ENCODE peak calls at places on chromosomes 13 and 19, in eight cellular contexts. Q, U, T, N, L, H, C and B are unnamed samples. For H3K4me1, the result is how much of the 10 kb centered on the place peaks cover.

GRCh38 chr19:33438987-33439781 is 65.7 kb downstream of the CEBPG start:
- DNase-seq in Q (no peak), U (no peak), T (no peak), N (no peak), L (no peak), H (no peak), C (no peak), B (no peak)

GRCh38 chr13:113602291-113602970 is 17.9 kb downstream of the TFDP1 start:
- DNase-seq in Q (no peak), U (no peak), T (no peak), N (no peak), L (no peak), H (no peak), C (no peak), B (no peak)

GRCh38 chr13:96475103-96475502 is 385.2 kb downstream of the HS6ST3 start:
- DNase-seq in Q (no peak), U (no peak), T (no peak), N (no peak), L (no peak), H (no peak), C (no peak), B (no peak)

GRCh38 chr19:7083076-7083956 is 13.8 kb downstream of the ZNF557 start:
- DNase-seq in Q (peak), U (no peak), T (no peak), N (no peak), L (no peak), H (peak), C (no peak), B (no peak)

GRCh38 chr13:102721800-102722231 is 27.0 kb upstream of the METTL21C start:
- DNase-seq in Q (no peak), U (no peak), T (no peak), N (no peak), L (no peak), H (no peak), C (no peak), B (no peak)

GRCh38 chr19:33231511-33231910 is 5.9 kb upstream of the SLC7A10 start:
- DNase-seq in Q (peak), U (no peak), T (no peak), N (no peak), L (no peak), H (no peak), C (no peak), B (no peak)

GRCh38 chr19:7507884-7508283 is 8.0 kb upstream of the ZNF358 start:
- DNase-seq in Q (peak), U (peak), T (no peak), N (peak), L (peak), H (peak), C (peak), B (no peak)

GRCh38 chr13:73000027-73000674 is 58.7 kb upstream of the KLF5 start:
- DNase-seq in Q (peak), U (no peak), T (no peak), N (no peak), L (no peak), H (peak), C (no peak), B (no peak)

GRCh38 chr13:30569901-30570576 is 47.7 kb upstream of the USPL1 start:
- DNase-seq in Q (peak), U (peak), T (no peak), N (peak), L (no peak), H (no peak), C (peak), B (no peak)

GRCh38 chr19:10104665-10105221 is 1.4 kb upstream of the PPAN start:
- DNase-seq in Q (no peak), U (no peak), T (peak), N (peak), L (no peak), H (peak), C (no peak), B (peak)

GRCh38 chr13:86870388-86870966 is 800.7 kb upstream of the SLITRK5 start:
- DNase-seq in Q (peak), U (no peak), T (no peak), N (no peak), L (no peak), H (peak), C (no peak), B (no peak)

GRCh38 chr13:78598382-78598781 is 5.0 kb downstream of the POU4F1 start:
- DNase-seq in Q (no peak), U (no peak), T (no peak), N (no peak), L (no peak), H (no peak), C (no peak), B (no peak)

GRCh38 chr19:58097783-58098681 is at the start of gene ZSCAN18:
- DNase-seq in Q (peak), U (peak), T (peak), N (peak), L (peak), H (no peak), C (peak), B (peak)

GRCh38 chr19:51107406-51108065 is 673 bp downstream of the CTU1 start:
- DNase-seq in Q (peak), U (no peak), T (peak), N (no peak), L (no peak), H (peak), C (peak), B (no peak)

GRCh38 chr19:1221904-1222255 is 15.9 kb downstream of the CBARP start:
- DNase-seq in Q (no peak), U (no peak), T (no peak), N (no peak), L (no peak), H (no peak), C (no peak), B (no peak)
- H3K4me1 ChIP-seq in Q (under half), U (under half), T (under half), N (under half), L (under half), H (under half), C (under half), B (under half)

DNA sequence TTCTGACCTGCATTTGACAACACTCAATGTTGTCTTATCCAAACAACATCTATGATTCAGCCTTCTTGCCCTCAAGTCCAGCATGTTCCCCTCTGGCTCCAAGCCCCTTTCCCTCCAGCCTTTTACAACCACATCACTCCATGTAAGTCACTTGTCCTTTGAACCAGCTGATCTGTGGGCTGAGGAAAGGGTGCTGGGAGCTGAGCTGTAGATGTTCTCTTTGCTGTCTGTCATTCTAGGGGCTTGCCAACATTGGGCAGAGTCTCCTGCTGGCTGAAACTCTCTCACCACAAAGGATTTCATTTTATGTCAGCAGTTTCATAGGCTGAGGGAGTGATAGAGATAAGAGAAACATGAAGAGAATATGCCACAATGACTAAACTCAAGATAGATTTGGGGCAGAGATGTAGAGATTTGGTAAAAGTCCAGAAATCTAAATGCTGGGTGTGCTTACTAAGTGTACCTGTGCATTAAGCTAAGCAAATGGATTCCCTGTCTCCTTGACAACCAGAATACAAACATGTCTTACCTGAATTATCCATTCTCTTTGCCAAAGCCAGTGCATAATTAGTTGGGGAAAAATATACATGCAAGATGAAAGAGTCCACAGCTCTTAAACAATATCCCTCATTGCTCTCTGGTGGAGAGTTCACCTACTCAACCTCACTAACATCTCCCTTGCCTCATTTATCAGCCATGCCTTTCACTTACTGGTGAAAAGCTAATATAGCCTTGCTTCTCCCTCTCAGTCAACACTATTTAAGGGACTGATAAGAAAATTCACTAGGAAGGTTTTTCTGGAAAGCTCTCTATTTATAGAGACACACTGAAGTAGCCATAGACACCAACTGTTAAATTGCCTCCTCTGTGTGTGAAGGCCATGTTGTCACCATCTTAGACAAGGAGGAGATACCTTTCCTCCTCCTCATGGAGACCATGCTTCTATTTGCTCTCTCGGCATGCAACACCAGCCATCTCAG is 175.5 kb upstream of the SERP2 start:
- DNase-seq in Q (peak), U (no peak), T (no peak), N (no peak), L (no peak), H (no peak), C (no peak), B (no peak)
- H3K27ac ChIP-seq in Q (no peak), U (no peak), T (no peak), N (no peak), L (no peak), H (no peak), C (peak), B (no peak)

DNA sequence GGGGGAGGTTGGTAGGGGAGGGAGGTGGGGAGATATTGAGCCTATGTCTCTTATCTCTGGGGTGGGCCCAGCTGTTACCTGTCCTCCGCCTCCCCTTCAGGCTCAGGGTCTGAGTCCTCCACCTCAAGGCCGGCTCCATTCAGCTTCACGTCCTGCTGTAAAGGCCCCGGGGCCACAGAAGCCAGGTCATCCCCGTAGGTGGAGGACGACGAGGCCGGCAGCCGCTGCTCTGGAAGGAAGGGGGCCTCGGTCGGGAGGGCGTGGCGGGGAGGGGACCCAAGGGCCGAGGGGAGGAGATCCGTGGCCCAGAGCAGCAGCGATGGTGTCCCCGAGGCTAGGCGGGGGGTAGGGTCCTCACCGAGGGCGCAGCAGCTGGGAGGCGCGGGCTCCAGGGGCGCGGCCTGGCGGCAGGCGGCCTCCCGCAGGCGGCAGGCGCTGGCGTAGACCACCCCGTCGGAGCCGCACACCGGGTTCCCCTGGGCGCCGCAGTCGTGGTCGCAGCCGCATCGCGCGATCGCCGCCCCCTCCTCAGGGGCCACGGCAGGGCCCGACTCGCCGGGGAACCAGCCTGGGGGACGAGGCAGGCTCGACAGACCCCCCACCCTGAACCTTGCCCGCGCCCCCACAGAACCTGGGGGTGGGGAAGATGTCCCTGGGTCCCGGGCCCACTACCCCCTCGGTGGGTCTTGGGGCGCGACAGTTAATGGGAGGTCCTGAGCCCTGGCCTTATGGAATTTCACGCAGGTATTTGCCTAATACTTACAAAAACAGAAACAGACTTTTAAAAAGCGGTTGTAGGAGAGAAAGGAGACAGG is 7.5 kb downstream of the F2RL3 start:
- DNase-seq in Q (no peak), U (peak), T (no peak), N (peak), L (no peak), H (no peak), C (no peak), B (no peak)
- H3K4me3 ChIP-seq in Q (peak), U (peak), T (no peak), N (peak), L (peak), H (peak), C (no peak), B (peak)

DNA sequence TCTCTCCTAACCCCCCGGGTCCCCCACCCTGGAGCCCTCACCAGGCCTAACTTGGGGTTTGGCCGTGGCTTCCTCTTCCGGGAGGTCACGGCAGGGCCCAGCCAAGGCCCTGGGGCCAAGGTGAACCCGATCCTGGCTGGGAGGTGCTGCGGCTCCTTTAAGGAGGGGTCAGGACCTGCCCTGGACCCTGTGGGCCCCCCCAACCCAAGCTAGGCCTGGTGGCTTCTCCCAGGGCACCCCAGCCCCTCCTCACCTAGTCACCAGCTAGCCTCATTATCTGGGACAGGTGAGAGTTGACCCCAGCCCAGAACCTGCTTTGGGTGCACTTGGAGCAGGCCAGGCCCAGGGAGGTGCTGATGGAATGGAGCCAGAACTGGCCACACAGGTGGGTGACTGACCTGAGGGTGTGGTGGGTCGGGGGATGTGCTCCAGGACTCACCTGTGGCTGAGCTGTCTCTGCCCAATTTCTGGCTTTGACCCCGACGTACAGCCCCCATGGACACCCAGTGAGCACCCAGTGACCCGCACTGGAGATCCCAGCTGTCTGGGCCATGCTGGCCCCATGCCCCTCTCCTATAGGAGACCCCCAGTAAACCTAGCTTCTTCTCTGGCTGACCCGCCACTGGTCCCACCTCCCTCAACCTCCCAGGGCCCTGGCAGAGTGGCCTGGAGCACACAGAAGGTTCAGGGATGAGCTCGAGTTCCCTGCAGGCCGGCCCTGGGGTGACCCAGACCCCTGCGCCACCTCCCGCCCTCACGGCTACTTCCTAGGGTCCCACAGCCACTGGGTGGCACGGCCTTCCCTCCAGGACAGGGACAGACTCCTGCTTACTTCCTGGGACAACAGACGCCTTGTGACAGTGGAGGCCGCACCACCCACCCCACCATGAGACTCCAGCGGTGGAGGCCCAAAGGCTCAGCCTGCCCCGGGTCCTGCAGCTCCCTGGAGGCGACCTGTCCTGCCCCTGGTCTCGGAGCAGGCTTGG is 6.7 kb upstream of the MKNK2 start:
- DNase-seq in Q (no peak), U (no peak), T (no peak), N (no peak), L (no peak), H (no peak), C (no peak), B (no peak)
- H3K4me1 ChIP-seq in Q (under half), U (under half), T (half or more), N (under half), L (half or more), H (half or more), C (half or more), B (half or more)

GRCh38 chr19:30068528-30069395 is 126.7 kb downstream of the URI1 start:
- DNase-seq in Q (no peak), U (no peak), T (no peak), N (no peak), L (no peak), H (no peak), C (no peak), B (no peak)

GRCh38 chr19:30070198-30070969 is 128.3 kb downstream of the URI1 start:
- DNase-seq in Q (no peak), U (no peak), T (no peak), N (no peak), L (no peak), H (no peak), C (no peak), B (no peak)

GRCh38 chr19:30070970-30071632 is 129.1 kb downstream of the URI1 start:
- DNase-seq in Q (no peak), U (no peak), T (no peak), N (no peak), L (no peak), H (no peak), C (no peak), B (no peak)

GRCh38 chr19:30071871-30072270 is 129.8 kb downstream of the URI1 start:
- DNase-seq in Q (no peak), U (no peak), T (no peak), N (no peak), L (no peak), H (no peak), C (no peak), B (no peak)

DNA sequence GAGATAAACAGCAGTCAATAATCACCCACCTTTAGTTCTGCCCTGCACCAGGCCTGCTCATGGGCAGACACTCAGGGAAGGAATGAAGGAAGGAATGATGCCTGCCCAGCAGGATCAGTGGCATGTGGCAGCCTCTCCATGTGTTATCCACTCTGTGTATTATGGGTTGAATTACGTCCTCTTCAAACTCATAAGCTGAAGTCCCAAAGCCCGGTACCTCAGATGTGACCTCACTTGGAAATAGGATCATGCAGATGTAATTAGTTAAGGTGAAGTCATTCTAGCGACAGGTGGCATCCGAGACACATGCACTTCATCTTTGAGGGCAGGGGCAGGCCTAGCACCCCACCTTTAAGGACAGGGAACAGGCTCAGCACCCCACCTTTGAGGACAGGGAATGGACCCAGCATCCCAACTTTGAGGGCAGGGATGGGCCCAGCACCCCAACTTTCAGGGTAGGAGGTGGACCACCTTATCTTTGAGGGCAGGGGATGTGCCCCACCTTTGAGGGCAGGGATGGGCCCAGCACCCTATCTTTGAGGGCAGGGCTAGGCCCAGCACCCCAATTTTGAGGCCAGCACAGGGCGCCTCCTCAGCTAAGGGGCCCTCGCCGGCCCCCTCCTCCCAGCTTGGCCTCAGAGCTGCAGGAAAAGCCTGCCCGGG is 127.6 kb downstream of the URI1 start:
- DNase-seq in Q (no peak), U (no peak), T (no peak), N (no peak), L (no peak), H (no peak), C (no peak), B (no peak)
- H3K27ac ChIP-seq in Q (no peak), U (no peak), T (no peak), N (no peak), L (no peak), H (no peak), C (no peak), B (no peak)

DNA sequence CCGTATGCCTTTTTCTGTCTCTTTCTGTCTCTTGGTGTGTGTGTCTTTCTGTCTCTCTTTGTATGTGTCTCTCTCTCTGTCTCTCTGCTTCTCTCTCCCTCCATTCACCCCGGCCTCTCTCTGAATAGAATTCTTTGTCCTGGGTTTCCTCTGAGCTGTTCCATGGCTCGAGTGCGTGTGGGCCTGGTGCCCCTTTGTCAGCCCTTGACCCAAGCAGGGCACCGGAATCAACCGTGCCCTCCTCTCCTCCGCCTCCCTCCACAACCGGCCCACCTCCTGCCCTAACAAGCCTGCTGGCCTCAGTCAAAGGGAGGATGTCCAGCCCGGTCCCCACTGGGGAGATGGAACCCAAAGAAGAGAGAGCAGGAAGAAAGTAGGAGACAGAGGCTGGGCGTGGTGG is 3.2 kb downstream of the AXL start:
- DNase-seq in Q (no peak), U (no peak), T (no peak), N (no peak), L (no peak), H (no peak), C (no peak), B (no peak)
- H3K4me3 ChIP-seq in Q (no peak), U (no peak), T (no peak), N (no peak), L (no peak), H (no peak), C (no peak), B (no peak)

DNA sequence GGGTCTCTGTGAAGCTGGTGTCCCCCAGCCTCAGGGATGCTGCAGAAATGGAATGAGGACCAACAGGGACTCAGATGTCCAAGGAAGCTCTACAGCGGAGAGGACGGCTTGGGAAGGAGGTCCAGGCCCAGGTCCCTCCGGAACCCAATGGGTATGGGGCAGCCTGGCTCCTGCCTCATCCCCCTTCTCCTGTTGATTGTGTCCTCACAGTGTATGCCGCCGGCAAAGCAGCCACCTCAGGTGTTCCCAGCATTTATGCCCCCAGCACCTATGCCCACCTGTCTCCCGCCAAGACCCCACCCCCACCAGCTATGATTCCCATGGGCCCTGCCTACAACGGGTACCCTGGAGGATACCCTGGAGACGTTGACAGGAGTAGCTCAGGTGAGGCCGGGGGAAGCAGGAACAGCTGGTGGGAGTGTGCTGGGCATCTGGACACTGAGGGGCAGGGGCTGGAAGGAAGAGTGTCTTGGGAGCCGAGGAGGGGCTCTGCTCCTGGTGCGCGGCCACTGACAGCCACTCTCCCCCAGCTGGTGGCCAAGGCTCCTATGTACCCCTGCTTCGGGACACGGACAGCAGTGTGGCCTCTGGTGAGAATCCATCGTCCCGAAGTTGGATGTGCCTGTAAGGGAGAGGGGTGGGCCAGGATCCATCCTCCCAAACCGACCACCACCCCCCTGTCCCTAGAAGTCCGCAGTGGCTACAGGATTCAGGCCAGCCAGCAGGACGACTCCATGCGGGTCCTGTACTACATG is 2.4 kb upstream of the USF2 start:
- DNase-seq in Q (no peak), U (peak), T (no peak), N (no peak), L (peak), H (no peak), C (no peak), B (no peak)
- H3K4me1 ChIP-seq in Q (under half), U (under half), T (under half), N (under half), L (under half), H (under half), C (under half), B (under half)